ENCODE peak calls at places on chromosomes 12 and 14, in four cellular contexts. K is GM10248, D is SK-N-MC, Z is anterior cingulate cortex. J is an unnamed sample.

GRCh38 chr12:108308432-108308831 is 30.7 kb downstream of the CMKLR1 start:
- DNase-seq in K (no peak), D (no peak), Z (no peak), J (no peak)

GRCh38 chr14:66152269-66152668 is 333.9 kb upstream of the CCDC196 start:
- DNase-seq in K (no peak), D (no peak), Z (no peak), J (no peak)

GRCh38 chr14:103427485-103428443 is 42.5 kb downstream of the MARK3 start:
- DNase-seq in K (no peak), D (peak), Z (no peak), J (no peak)

GRCh38 chr12:116719661-116720060 is 18.2 kb downstream of the SPRING1 start:
- DNase-seq in K (no peak), D (no peak), Z (no peak), J (no peak)

GRCh38 chr12:100675432-100675831 is 101.9 kb downstream of the GAS2L3 start:
- DNase-seq in K (no peak), D (peak), Z (peak), J (peak)

GRCh38 chr12:40820794-40821484 is 128.7 kb downstream of the CNTN1 start:
- DNase-seq in K (no peak), D (peak), Z (no peak), J (no peak)

GRCh38 chr14:51750542-51750941 is 98.8 kb downstream of the FRMD6 start:
- DNase-seq in K (no peak), D (no peak), Z (no peak), J (no peak)

GRCh38 chr12:105954891-105955607 is 183.7 kb downstream of the NUAK1 start:
- DNase-seq in K (no peak), D (no peak), Z (no peak), J (no peak)